ENCODE peak calls at places on chromosomes 16 and 17, in four cellular contexts. I, Q, M and V are unnamed samples.
A peak's percentile ranks its signal among the peaks of the same experiment; 100 is the strongest.

GRCh38 chr16:81713295-81713772 is 65.8 kb upstream of the PLCG2 start:
- DNase-seq in M (no peak), I (no peak), Q (no peak), V (no peak)

GRCh38 chr16:69115361-69115760 is 9.9 kb downstream of the HAS3 start:
- DNase-seq in Q (no peak), M (no peak), I (no peak), V (no peak)

GRCh38 chr16:54055864-54056263 is 230.7 kb downstream of the IRX3 start:
- DNase-seq in M (no peak), I (no peak), Q (no peak), V (no peak)

GRCh38 chr16:1309888-1310831 is 724 bp downstream of the UBE2I start:
- DNase-seq in M (no peak), I (peak; percentile 44), Q (no peak), V (no peak)

GRCh38 chr16:87956771-87957279 is 5.6 kb downstream of the BANP start:
- DNase-seq in M (no peak), Q (no peak), I (no peak), V (no peak)

GRCh38 chr16:89159174-89159849 is 12.2 kb upstream of the CDH15 start:
- DNase-seq in M (no peak), I (no peak), Q (no peak), V (no peak)

GRCh38 chr16:21194771-21195301 is 16.5 kb downstream of the ZP2 start:
- DNase-seq in M (peak; percentile 62), Q (no peak), I (no peak), V (no peak)

GRCh38 chr17:62126292-62126691 is 61.2 kb upstream of the MED13 start:
- DNase-seq in Q (no peak), I (no peak), M (no peak), V (no peak)

GRCh38 chr16:69286941-69287713 is 24.0 kb upstream of the VPS4A start:
- DNase-seq in M (peak; percentile 72), Q (no peak), I (peak; percentile 49), V (no peak)

GRCh38 chr17:29079887-29080286 is 36.9 kb downstream of the PIPOX start:
- DNase-seq in M (no peak), Q (no peak), I (no peak), V (no peak)

GRCh38 chr17:28792877-28793666 is 49.3 kb downstream of the TRAF4 start:
- DNase-seq in Q (no peak), I (no peak), M (no peak), V (no peak)

GRCh38 chr17:50444841-50445715 is 19.1 kb downstream of the ACSF2 start:
- DNase-seq in I (no peak), Q (no peak), M (no peak), V (no peak)

GRCh38 chr17:65529761-65530157 is 31.7 kb downstream of the AXIN2 start:
- DNase-seq in M (no peak), Q (no peak), I (no peak), V (no peak)

GRCh38 chr17:79041723-79042420 is 17.9 kb downstream of the C1QTNF1 start:
- DNase-seq in M (no peak), Q (no peak), I (no peak), V (no peak)

GRCh38 chr16:30585400-30586191 is at the start of gene ZNF785:
- DNase-seq in M (peak; percentile 99), I (peak; percentile 98), Q (peak; percentile 93), V (peak; percentile 76)

GRCh38 chr17:57422574-57423164 is 166.3 kb downstream of the MSI2 start:
- DNase-seq in I (no peak), Q (peak; percentile 77), M (peak; percentile 92), V (peak; percentile 42)

GRCh38 chr16:7835032-7835431 is 502.4 kb downstream of the RBFOX1 start:
- DNase-seq in Q (no peak), I (no peak), M (no peak), V (no peak)

GRCh38 chr17:57195790-57196460 is 60.4 kb upstream of the MSI2 start:
- DNase-seq in M (no peak), I (no peak), Q (no peak), V (peak; percentile 14)

GRCh38 chr16:79582789-79583188 is 17.7 kb downstream of the MAF start:
- DNase-seq in Q (no peak), I (no peak), M (no peak), V (no peak)

GRCh38 chr16:55672471-55672870 is 16.7 kb downstream of the SLC6A2 start:
- DNase-seq in I (peak; percentile 12), Q (no peak), M (peak; percentile 3), V (peak; percentile 47)

GRCh38 chr17:31313982-31314787 is at the start of gene EVI2B:
- DNase-seq in M (peak; percentile 16), Q (no peak), I (no peak), V (no peak)

GRCh38 chr16:11556214-11556819 is 30.4 kb downstream of the LITAF start:
- DNase-seq in M (no peak), I (no peak), Q (no peak), V (no peak)

GRCh38 chr17:80347948-80348351 is 67.0 kb upstream of the ENDOV start:
- DNase-seq in Q (no peak), M (no peak), I (no peak), V (no peak)

GRCh38 chr17:17928422-17929386 is 43.5 kb downstream of the TOM1L2 start:
- DNase-seq in M (no peak), I (no peak), Q (no peak), V (no peak)

GRCh38 chr17:44575408-44575807 is 18.1 kb downstream of the FZD2 start:
- DNase-seq in M (peak; percentile 70), Q (no peak), I (no peak), V (no peak)